ENCODE peak calls at places on chromosomes 7 and 10, in four cellular contexts. L is CD4-positive, CD25-positive, alpha-beta regulatory T cell; J is NCI-H146; V is A673. D is an unnamed sample.

GRCh38 chr10:110833941-110834621 is 37.6 kb upstream of the PDCD4 start:
- DNase-seq in J (no peak), L (no peak), V (no peak), D (no peak)

GRCh38 chr10:131074682-131075081 is 236.8 kb downstream of the TCERG1L start:
- DNase-seq in L (no peak), J (no peak), V (no peak), D (no peak)

GRCh38 chr7:99733448-99733847 is 1.5 kb downstream of the CYP3A7 start:
- DNase-seq in J (no peak), L (peak; percentile 20), V (peak; percentile 14), D (no peak)

GRCh38 chr7:30896783-30897617 is 14.7 kb upstream of the AQP1 start:
- DNase-seq in J (peak; percentile 19), L (no peak), V (no peak), D (no peak)

GRCh38 chr10:110576220-110576619 is 8.7 kb downstream of the SMC3 start:
- DNase-seq in L (no peak), V (no peak), J (no peak), D (peak; percentile 60)

GRCh38 chr10:122049076-122049475 is 60.1 kb downstream of the TACC2 start:
- DNase-seq in L (no peak), V (no peak), J (no peak), D (no peak)

GRCh38 chr10:69703766-69704191 is 73.7 kb downstream of the FAM241B start:
- DNase-seq in V (no peak), L (no peak), J (no peak), D (peak; percentile 83)

GRCh38 chr7:98994046-98994944 is 116.0 kb downstream of the TRRAP start:
- DNase-seq in J (no peak), L (no peak), V (no peak), D (no peak)

GRCh38 chr10:44990302-44990655 is 10.4 kb upstream of the ZNF22 start:
- DNase-seq in V (peak; percentile 23), L (no peak), J (peak; percentile 36), D (no peak)

GRCh38 chr10:5628366-5628765 is 38.0 kb downstream of the ASB13 start:
- DNase-seq in J (no peak), L (no peak), V (no peak), D (no peak)

GRCh38 chr10:103481974-103482531 is 3.0 kb upstream of the CALHM3 start:
- DNase-seq in J (peak; percentile 70), V (peak; percentile 70), L (peak; percentile 87), D (peak; percentile 26)

GRCh38 chr10:85612378-85612775 is 754.2 kb downstream of the GRID1 start:
- DNase-seq in J (no peak), L (peak; percentile 83), V (no peak), D (no peak)

GRCh38 chr7:85573346-85573745 is 386.5 kb upstream of the SEMA3D start:
- DNase-seq in J (no peak), V (peak; percentile 10), L (no peak), D (no peak)

GRCh38 chr7:92464515-92464914 is 13.2 kb downstream of the ERVW-1 start:
- DNase-seq in V (no peak), J (no peak), L (no peak), D (no peak)

GRCh38 chr7:114554781-114555537 is 140.3 kb downstream of the FOXP2 start:
- DNase-seq in L (no peak), J (no peak), V (peak; percentile 42), D (peak; percentile 48)

GRCh38 chr7:145106001-145106400 is 270.1 kb upstream of the TPK1 start:
- DNase-seq in J (peak; percentile 90), V (peak; percentile 7), L (no peak), D (peak; percentile 3)

GRCh38 chr10:79025113-79025832 is 43.5 kb upstream of the ZMIZ1 start:
- DNase-seq in J (no peak), V (no peak), L (peak; percentile 52), D (no peak)

GRCh38 chr7:95687759-95688343 is 84.5 kb upstream of the DYNC1I1 start:
- DNase-seq in L (no peak), J (peak; percentile 60), V (peak; percentile 49), D (no peak)

GRCh38 chr7:149456770-149457421 is 4.0 kb downstream of the ZNF777 start:
- DNase-seq in L (no peak), J (no peak), V (no peak), D (no peak)

GRCh38 chr7:88401009-88401623 is 94.4 kb upstream of the STEAP4 start:
- DNase-seq in J (no peak), V (peak; percentile 35), L (peak; percentile 16), D (no peak)

GRCh38 chr10:79150444-79150754 is 81.6 kb downstream of the ZMIZ1 start:
- DNase-seq in V (no peak), J (no peak), L (no peak), D (no peak)

GRCh38 chr10:110045772-110046171 is 38.0 kb downstream of the ADD3 start:
- DNase-seq in V (no peak), L (no peak), J (no peak), D (no peak)

GRCh38 chr7:14835399-14835798 is 67.2 kb downstream of the DGKB start:
- DNase-seq in V (peak; percentile 55), J (peak; percentile 96), L (no peak), D (no peak)

GRCh38 chr7:96276019-96276418 is 45.9 kb downstream of the SLC25A13 start:
- DNase-seq in V (no peak), J (no peak), L (no peak), D (no peak)

GRCh38 chr7:134954197-134955082 is 31.9 kb upstream of the AGBL3 start:
- DNase-seq in V (peak; percentile 59), L (peak; percentile 53), J (peak; percentile 28), D (no peak)

GRCh38 chr7:1021931-1022330 is 22.4 kb upstream of the GPR146 start:
- DNase-seq in L (no peak), J (no peak), V (no peak), D (no peak)

GRCh38 chr10:80152820-80153219 is 20.3 kb downstream of the PLAC9 start:
- DNase-seq in J (no peak), V (no peak), L (no peak), D (no peak)

GRCh38 chr10:93412801-93413200 is 69.3 kb downstream of the MYOF start:
- DNase-seq in J (no peak), V (no peak), L (no peak), D (no peak)

GRCh38 chr7:99123571-99124033 is 20.3 kb downstream of the SMURF1 start:
- DNase-seq in L (no peak), J (no peak), V (no peak), D (no peak)

GRCh38 chr7:98641646-98642489 is 24.8 kb downstream of the NPTX2 start:
- DNase-seq in V (no peak), L (no peak), J (no peak), D (no peak)

GRCh38 chr7:74101061-74101681 is 17.6 kb downstream of the LIMK1 start:
- DNase-seq in V (no peak), L (no peak), J (no peak), D (peak; percentile 28)

GRCh38 chr7:77281780-77282478 is 82.3 kb upstream of the FGL2 start:
- DNase-seq in L (no peak), J (no peak), V (no peak), D (no peak)

GRCh38 chr10:84312816-84313215 is 15.6 kb upstream of the CCSER2 start:
- DNase-seq in L (no peak), V (no peak), J (no peak), D (no peak)

GRCh38 chr10:133126431-133127290 is 33.4 kb upstream of the KNDC1 start:
- DNase-seq in V (no peak), J (no peak), L (no peak), D (no peak)

GRCh38 chr10:68088744-68089143 is 13.7 kb upstream of the HERC4 start:
- DNase-seq in L (peak; percentile 47), J (no peak), V (peak; percentile 42), D (no peak)

GRCh38 chr7:80244206-80244956 is 109.8 kb downstream of the GNAI1 start:
- DNase-seq in J (no peak), L (no peak), V (no peak), D (no peak)

GRCh38 chr7:99928994-99929729 is at the start of gene GJC3:
- DNase-seq in L (peak; percentile 77), V (peak; percentile 59), J (peak; percentile 90), D (no peak)

GRCh38 chr7:12683678-12684077 is 3.8 kb upstream of the ARL4A start:
- DNase-seq in L (no peak), J (peak; percentile 10), V (peak; percentile 45), D (no peak)

GRCh38 chr10:101162677-101163076 is 31.6 kb downstream of the TLX1 start:
- DNase-seq in J (no peak), V (no peak), L (no peak), D (no peak)

GRCh38 chr10:23521735-23522134 is 82.9 kb downstream of the OTUD1 start:
- DNase-seq in L (no peak), J (no peak), V (no peak), D (no peak)